ENCODE peak calls at places on chromosomes 12 and 14, in ten cellular contexts. One of them, this sample, is unnamed. For H3K4me1, the result is how much of the 10 kb centered on the place peaks cover.

GRCh38 chr12:118188690-118189371 is 52.9 kb downstream of the PEBP1 start:
- DNase-seq in astrocyte: peak
- DNase-seq in CD8-positive, alpha-beta memory T cell: no peak
- DNase-seq in HepG2: no peak
- DNase-seq in small intestine: no peak
- DNase-seq in CD4-positive, CD25-positive, alpha-beta regulatory T cell: no peak
- DNase-seq in body of pancreas: no peak
- DNase-seq in psoas muscle: peak
- DNase-seq in A549: no peak
- DNase-seq in lung: no peak
- DNase-seq in this sample: peak

GRCh38 chr14:104741108-104741802 is 11.7 kb upstream of the SIVA1 start:
- DNase-seq in astrocyte: no peak
- DNase-seq in CD8-positive, alpha-beta memory T cell: no peak
- DNase-seq in HepG2: no peak
- DNase-seq in small intestine: no peak
- DNase-seq in CD4-positive, CD25-positive, alpha-beta regulatory T cell: no peak
- DNase-seq in body of pancreas: no peak
- DNase-seq in psoas muscle: peak
- DNase-seq in A549: no peak
- DNase-seq in lung: no peak
- DNase-seq in this sample: no peak

GRCh38 chr12:115394498-115395220 is 710.7 kb upstream of the TBX3 start:
- DNase-seq in astrocyte: no peak
- DNase-seq in CD8-positive, alpha-beta memory T cell: no peak
- DNase-seq in HepG2: peak
- DNase-seq in small intestine: peak
- DNase-seq in CD4-positive, CD25-positive, alpha-beta regulatory T cell: no peak
- DNase-seq in body of pancreas: no peak
- DNase-seq in psoas muscle: no peak
- DNase-seq in A549: peak
- DNase-seq in lung: no peak
- DNase-seq in this sample: no peak

GRCh38 chr14:103746706-103747105 is 31.1 kb downstream of the ZFYVE21 start:
- DNase-seq in astrocyte: peak
- DNase-seq in CD8-positive, alpha-beta memory T cell: no peak
- DNase-seq in HepG2: no peak
- DNase-seq in small intestine: no peak
- DNase-seq in CD4-positive, CD25-positive, alpha-beta regulatory T cell: no peak
- DNase-seq in body of pancreas: no peak
- DNase-seq in psoas muscle: no peak
- DNase-seq in A549: no peak
- DNase-seq in lung: no peak
- DNase-seq in this sample: no peak

GRCh38 chr14:63542231-63542999 is 762 bp downstream of the PPP2R5E start:
- DNase-seq in astrocyte: no peak
- DNase-seq in CD8-positive, alpha-beta memory T cell: no peak
- DNase-seq in HepG2: no peak
- DNase-seq in small intestine: peak
- DNase-seq in CD4-positive, CD25-positive, alpha-beta regulatory T cell: peak
- DNase-seq in body of pancreas: peak
- DNase-seq in psoas muscle: no peak
- DNase-seq in A549: no peak
- DNase-seq in lung: peak
- DNase-seq in this sample: peak

GRCh38 chr14:61342486-61342885 is 21.1 kb downstream of the PRKCH start:
- DNase-seq in astrocyte: no peak
- DNase-seq in CD8-positive, alpha-beta memory T cell: peak
- DNase-seq in HepG2: no peak
- DNase-seq in small intestine: peak
- DNase-seq in CD4-positive, CD25-positive, alpha-beta regulatory T cell: peak
- DNase-seq in body of pancreas: no peak
- DNase-seq in psoas muscle: no peak
- DNase-seq in A549: no peak
- DNase-seq in lung: no peak
- DNase-seq in this sample: no peak

GRCh38 chr12:107468976-107469375 is 216.6 kb upstream of the PWP1 start:
- DNase-seq in astrocyte: no peak
- DNase-seq in CD8-positive, alpha-beta memory T cell: no peak
- DNase-seq in HepG2: no peak
- DNase-seq in small intestine: no peak
- DNase-seq in CD4-positive, CD25-positive, alpha-beta regulatory T cell: no peak
- DNase-seq in body of pancreas: no peak
- DNase-seq in psoas muscle: no peak
- DNase-seq in A549: no peak
- DNase-seq in lung: no peak
- DNase-seq in this sample: no peak

GRCh38 chr12:91127751-91128150 is 16.5 kb upstream of the LUM start:
- DNase-seq in astrocyte: peak
- DNase-seq in CD8-positive, alpha-beta memory T cell: no peak
- DNase-seq in HepG2: peak
- DNase-seq in small intestine: peak
- DNase-seq in CD4-positive, CD25-positive, alpha-beta regulatory T cell: no peak
- DNase-seq in body of pancreas: no peak
- DNase-seq in psoas muscle: no peak
- DNase-seq in A549: peak
- DNase-seq in lung: no peak
- DNase-seq in this sample: peak

GRCh38 chr14:63759454-63759853 is 31.6 kb upstream of the SGPP1 start:
- DNase-seq in astrocyte: no peak
- DNase-seq in CD8-positive, alpha-beta memory T cell: no peak
- DNase-seq in HepG2: no peak
- DNase-seq in small intestine: peak
- DNase-seq in CD4-positive, CD25-positive, alpha-beta regulatory T cell: no peak
- DNase-seq in body of pancreas: no peak
- DNase-seq in psoas muscle: no peak
- DNase-seq in A549: no peak
- DNase-seq in lung: no peak
- DNase-seq in this sample: no peak

GRCh38 chr14:45838597-45838996 is 585.6 kb upstream of the MIS18BP1 start:
- DNase-seq in astrocyte: no peak
- DNase-seq in CD8-positive, alpha-beta memory T cell: no peak
- DNase-seq in HepG2: no peak
- DNase-seq in small intestine: no peak
- DNase-seq in CD4-positive, CD25-positive, alpha-beta regulatory T cell: no peak
- DNase-seq in body of pancreas: no peak
- DNase-seq in psoas muscle: no peak
- DNase-seq in A549: no peak
- DNase-seq in lung: no peak
- DNase-seq in this sample: no peak

GRCh38 chr12:94205738-94206310 is 57.4 kb downstream of the PLXNC1 start:
- DNase-seq in astrocyte: no peak
- DNase-seq in CD8-positive, alpha-beta memory T cell: no peak
- DNase-seq in HepG2: no peak
- DNase-seq in small intestine: no peak
- DNase-seq in CD4-positive, CD25-positive, alpha-beta regulatory T cell: no peak
- DNase-seq in body of pancreas: no peak
- DNase-seq in psoas muscle: no peak
- DNase-seq in A549: no peak
- DNase-seq in lung: no peak
- DNase-seq in this sample: no peak

GRCh38 chr14:28756896-28757570 is 9.6 kb upstream of the FOXG1 start:
- DNase-seq in astrocyte: peak
- DNase-seq in CD8-positive, alpha-beta memory T cell: no peak
- DNase-seq in HepG2: peak
- DNase-seq in small intestine: peak
- DNase-seq in CD4-positive, CD25-positive, alpha-beta regulatory T cell: no peak
- DNase-seq in body of pancreas: peak
- DNase-seq in psoas muscle: no peak
- DNase-seq in A549: peak
- DNase-seq in lung: no peak
- DNase-seq in this sample: no peak

GRCh38 chr14:103530390-103530789 is 1.4 kb downstream of the TRMT61A start:
- DNase-seq in astrocyte: no peak
- DNase-seq in CD8-positive, alpha-beta memory T cell: no peak
- DNase-seq in HepG2: no peak
- DNase-seq in small intestine: no peak
- DNase-seq in CD4-positive, CD25-positive, alpha-beta regulatory T cell: no peak
- DNase-seq in body of pancreas: no peak
- DNase-seq in psoas muscle: peak
- DNase-seq in A549: no peak
- DNase-seq in lung: no peak
- DNase-seq in this sample: no peak

GRCh38 chr12:57518176-57518919 is 2.0 kb downstream of the DDIT3 start:
- DNase-seq in astrocyte: no peak
- DNase-seq in CD8-positive, alpha-beta memory T cell: no peak
- DNase-seq in HepG2: no peak
- DNase-seq in small intestine: no peak
- DNase-seq in CD4-positive, CD25-positive, alpha-beta regulatory T cell: no peak
- DNase-seq in body of pancreas: no peak
- DNase-seq in psoas muscle: no peak
- DNase-seq in A549: no peak
- DNase-seq in lung: no peak
- DNase-seq in this sample: no peak

GRCh38 chr14:77028384-77029246 is at the start of gene IRF2BPL:
- DNase-seq in astrocyte: peak
- DNase-seq in CD8-positive, alpha-beta memory T cell: peak
- DNase-seq in HepG2: peak
- DNase-seq in small intestine: peak
- DNase-seq in CD4-positive, CD25-positive, alpha-beta regulatory T cell: peak
- DNase-seq in body of pancreas: peak
- DNase-seq in psoas muscle: peak
- DNase-seq in A549: peak
- DNase-seq in lung: peak
- DNase-seq in this sample: peak
- H3K4me1 ChIP-seq in astrocyte: under half
- H3K4me1 ChIP-seq in CD8-positive, alpha-beta memory T cell: half or more
- H3K4me1 ChIP-seq in HepG2: half or more
- H3K4me1 ChIP-seq in small intestine: under half
- H3K4me1 ChIP-seq in CD4-positive, CD25-positive, alpha-beta regulatory T cell: half or more
- H3K4me1 ChIP-seq in body of pancreas: half or more
- H3K4me1 ChIP-seq in psoas muscle: half or more
- H3K4me1 ChIP-seq in A549: under half
- H3K4me1 ChIP-seq in lung: under half
- H3K4me1 ChIP-seq in this sample: under half

DNA sequence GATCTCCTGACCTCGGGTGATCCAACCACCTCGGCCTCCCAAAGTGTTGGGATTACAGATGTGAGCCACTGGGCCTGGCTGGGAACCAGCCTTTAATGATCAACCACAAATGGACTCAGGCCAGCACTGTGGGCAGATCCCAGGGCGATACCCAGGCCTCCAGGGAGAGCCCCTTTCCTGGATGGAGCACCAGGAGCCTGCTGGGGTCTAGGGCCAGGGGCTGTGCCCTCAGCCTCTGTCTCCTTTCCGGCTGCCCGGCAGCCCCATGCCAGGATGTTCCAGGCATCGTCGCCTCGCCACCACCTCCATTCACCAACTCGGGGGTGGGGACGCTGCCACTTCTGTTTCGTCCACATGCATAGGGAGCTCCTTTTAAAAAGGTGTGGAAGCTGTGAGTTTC is 2.3 kb downstream of the ADGRD1 start:
- DNase-seq in astrocyte: no peak
- DNase-seq in CD8-positive, alpha-beta memory T cell: no peak
- DNase-seq in HepG2: no peak
- DNase-seq in small intestine: no peak
- DNase-seq in CD4-positive, CD25-positive, alpha-beta regulatory T cell: no peak
- DNase-seq in body of pancreas: no peak
- DNase-seq in psoas muscle: no peak
- DNase-seq in A549: no peak
- DNase-seq in lung: no peak
- DNase-seq in this sample: no peak
- H3K4me3 ChIP-seq in astrocyte: no peak
- H3K4me3 ChIP-seq in CD8-positive, alpha-beta memory T cell: no peak
- H3K4me3 ChIP-seq in HepG2: no peak
- H3K4me3 ChIP-seq in small intestine: no peak
- H3K4me3 ChIP-seq in CD4-positive, CD25-positive, alpha-beta regulatory T cell: no peak
- H3K4me3 ChIP-seq in body of pancreas: no peak
- H3K4me3 ChIP-seq in psoas muscle: peak
- H3K4me3 ChIP-seq in A549: no peak
- H3K4me3 ChIP-seq in lung: peak
- H3K4me3 ChIP-seq in this sample: no peak

DNA sequence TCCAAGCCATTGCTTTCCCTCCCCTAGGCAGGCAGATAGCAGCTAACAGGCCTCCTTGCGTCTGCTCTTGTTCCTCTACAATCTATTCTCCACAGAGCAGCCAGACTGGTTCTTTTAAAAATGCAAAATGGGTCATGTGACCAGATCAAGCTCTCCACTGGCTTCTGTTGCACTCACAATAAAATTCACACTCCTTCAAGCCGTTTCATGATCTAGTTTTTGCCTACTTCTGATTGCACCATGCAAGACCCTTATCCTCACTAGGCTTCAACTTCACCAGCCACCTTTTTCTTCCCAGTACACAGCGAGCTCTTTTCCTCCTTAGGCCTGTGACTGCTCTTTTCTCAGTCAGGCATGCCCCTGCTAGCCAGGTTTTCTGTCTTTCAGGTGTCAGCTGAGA is 6.1 kb upstream of the KRAS start:
- DNase-seq in astrocyte: no peak
- DNase-seq in CD8-positive, alpha-beta memory T cell: no peak
- DNase-seq in HepG2: no peak
- DNase-seq in small intestine: no peak
- DNase-seq in CD4-positive, CD25-positive, alpha-beta regulatory T cell: no peak
- DNase-seq in body of pancreas: no peak
- DNase-seq in psoas muscle: no peak
- DNase-seq in A549: no peak
- DNase-seq in lung: no peak
- DNase-seq in this sample: no peak
- H3K27ac ChIP-seq in astrocyte: no peak
- H3K27ac ChIP-seq in CD8-positive, alpha-beta memory T cell: no peak
- H3K27ac ChIP-seq in HepG2: no peak
- H3K27ac ChIP-seq in small intestine: no peak
- H3K27ac ChIP-seq in CD4-positive, CD25-positive, alpha-beta regulatory T cell: no peak
- H3K27ac ChIP-seq in body of pancreas: no peak
- H3K27ac ChIP-seq in psoas muscle: no peak
- H3K27ac ChIP-seq in A549: no peak
- H3K27ac ChIP-seq in lung: no peak
- H3K27ac ChIP-seq in this sample: no peak

GRCh38 chr12:131991816-131992430 is 42.2 kb downstream of the EP400 start:
- DNase-seq in astrocyte: peak
- DNase-seq in CD8-positive, alpha-beta memory T cell: no peak
- DNase-seq in HepG2: no peak
- DNase-seq in small intestine: no peak
- DNase-seq in CD4-positive, CD25-positive, alpha-beta regulatory T cell: no peak
- DNase-seq in body of pancreas: no peak
- DNase-seq in psoas muscle: no peak
- DNase-seq in A549: no peak
- DNase-seq in lung: no peak
- DNase-seq in this sample: no peak

GRCh38 chr12:131989021-131989420 is 39.3 kb downstream of the EP400 start:
- DNase-seq in astrocyte: no peak
- DNase-seq in CD8-positive, alpha-beta memory T cell: no peak
- DNase-seq in HepG2: no peak
- DNase-seq in small intestine: no peak
- DNase-seq in CD4-positive, CD25-positive, alpha-beta regulatory T cell: no peak
- DNase-seq in body of pancreas: no peak
- DNase-seq in psoas muscle: no peak
- DNase-seq in A549: no peak
- DNase-seq in lung: no peak
- DNase-seq in this sample: no peak

GRCh38 chr12:131990980-131991305 is 41.2 kb downstream of the EP400 start:
- DNase-seq in astrocyte: no peak
- DNase-seq in CD8-positive, alpha-beta memory T cell: no peak
- DNase-seq in HepG2: no peak
- DNase-seq in small intestine: no peak
- DNase-seq in CD4-positive, CD25-positive, alpha-beta regulatory T cell: no peak
- DNase-seq in body of pancreas: no peak
- DNase-seq in psoas muscle: no peak
- DNase-seq in A549: no peak
- DNase-seq in lung: no peak
- DNase-seq in this sample: no peak

GRCh38 chr12:131988054-131988796 is 38.5 kb downstream of the EP400 start:
- DNase-seq in astrocyte: no peak
- DNase-seq in CD8-positive, alpha-beta memory T cell: no peak
- DNase-seq in HepG2: no peak
- DNase-seq in small intestine: no peak
- DNase-seq in CD4-positive, CD25-positive, alpha-beta regulatory T cell: no peak
- DNase-seq in body of pancreas: no peak
- DNase-seq in psoas muscle: no peak
- DNase-seq in A549: no peak
- DNase-seq in lung: no peak
- DNase-seq in this sample: no peak

GRCh38 chr12:131990066-131990979 is 40.6 kb downstream of the EP400 start:
- DNase-seq in astrocyte: peak
- DNase-seq in CD8-positive, alpha-beta memory T cell: no peak
- DNase-seq in HepG2: no peak
- DNase-seq in small intestine: no peak
- DNase-seq in CD4-positive, CD25-positive, alpha-beta regulatory T cell: no peak
- DNase-seq in body of pancreas: no peak
- DNase-seq in psoas muscle: no peak
- DNase-seq in A549: no peak
- DNase-seq in lung: no peak
- DNase-seq in this sample: no peak
- H3K4me1 ChIP-seq in astrocyte: under half
- H3K4me1 ChIP-seq in CD8-positive, alpha-beta memory T cell: under half
- H3K4me1 ChIP-seq in HepG2: under half
- H3K4me1 ChIP-seq in small intestine: under half
- H3K4me1 ChIP-seq in CD4-positive, CD25-positive, alpha-beta regulatory T cell: under half
- H3K4me1 ChIP-seq in body of pancreas: under half
- H3K4me1 ChIP-seq in psoas muscle: under half
- H3K4me1 ChIP-seq in A549: under half
- H3K4me1 ChIP-seq in lung: under half
- H3K4me1 ChIP-seq in this sample: under half